ENCODE peak calls at places on chromosomes 3 and 15, in ten cellular contexts. X is heart left ventricle; E is BJ; G is lower lobe of right lung; J is epithelial cell of esophagus; M is lower leg skin; U is NB4; R is MM.1S; F is astrocyte of the spinal cord; Z is CD4-positive, alpha-beta memory T cell. A is an unnamed sample.

GRCh38 chr15:74725845-74726773 is 781 bp upstream of the CYP1A1 start:
- DNase-seq in M (no peak), R (peak; percentile 27), F (no peak), E (no peak), X (peak; percentile 39), J (no peak), Z (peak; percentile 49), U (peak; percentile 72), G (peak; percentile 74), A (peak; percentile 53)

GRCh38 chr3:181623924-181624694 is 87.6 kb upstream of the SOX2 start:
- DNase-seq in F (peak; percentile 55), M (no peak), R (no peak), Z (no peak), U (no peak), G (no peak), X (no peak), J (peak; percentile 81), E (no peak), A (no peak)

GRCh38 chr3:54731697-54732445 is 196.0 kb downstream of the LRTM1 start:
- DNase-seq in J (no peak), R (no peak), G (no peak), Z (no peak), U (no peak), X (no peak), E (peak; percentile 10), F (no peak), M (no peak), A (no peak)

GRCh38 chr15:78854973-78855372 is 17.7 kb upstream of the MORF4L1 start:
- DNase-seq in X (no peak), F (no peak), M (no peak), G (no peak), Z (no peak), E (no peak), J (no peak), U (no peak), R (no peak), A (no peak)

GRCh38 chr15:45199136-45199810 is 11.5 kb upstream of the SHF start:
- DNase-seq in U (peak; percentile 45), J (peak; percentile 44), R (peak; percentile 48), E (no peak), G (no peak), Z (peak; percentile 51), M (no peak), F (peak; percentile 41), X (no peak), A (peak; percentile 71)

GRCh38 chr3:11096266-11097135 is 57.8 kb upstream of the HRH1 start:
- DNase-seq in M (peak; percentile 48), J (peak; percentile 91), U (peak; percentile 99), F (peak; percentile 96), Z (no peak), G (peak; percentile 73), R (no peak), E (peak; percentile 58), X (peak; percentile 64), A (no peak)

GRCh38 chr15:20345401-20345958 is 196.1 kb downstream of the GOLGA6L6 start:
- DNase-seq in E (no peak), G (peak; percentile 51), R (peak; percentile 6), Z (no peak), M (no peak), U (no peak), X (peak; percentile 20), J (no peak), F (no peak), A (no peak)

GRCh38 chr3:112644453-112644852 is 3.5 kb upstream of the CCDC80 start:
- DNase-seq in M (no peak), G (no peak), X (no peak), E (no peak), Z (no peak), F (no peak), R (no peak), U (no peak), J (no peak), A (no peak)

GRCh38 chr15:80844011-80844732 is 65.0 kb downstream of the CEMIP start:
- DNase-seq in X (no peak), J (peak; percentile 85), E (no peak), Z (no peak), M (no peak), U (no peak), G (no peak), R (no peak), F (peak; percentile 25), A (no peak)

GRCh38 chr15:74201656-74202420 is 749 bp downstream of the STRA6 start:
- DNase-seq in R (no peak), U (no peak), X (no peak), Z (no peak), J (peak; percentile 86), G (no peak), F (peak; percentile 94), M (no peak), E (no peak), A (no peak)

GRCh38 chr3:53899730-53900129 is 8.1 kb upstream of the SELENOK start:
- DNase-seq in U (no peak), E (no peak), J (no peak), R (no peak), M (no peak), G (no peak), Z (no peak), X (no peak), F (no peak), A (no peak)

GRCh38 chr15:28017423-28017924 is 81.6 kb downstream of the OCA2 start:
- DNase-seq in Z (no peak), F (no peak), M (no peak), R (no peak), X (no peak), U (peak; percentile 7), J (peak; percentile 4), G (no peak), E (no peak), A (peak; percentile 9)

GRCh38 chr3:49469876-49470713 is at the start of gene DAG1:
- DNase-seq in R (peak; percentile 98), E (peak; percentile 84), F (peak; percentile 97), X (peak; percentile 99), G (peak; percentile 98), U (peak; percentile 98), Z (peak; percentile 93), J (peak; percentile 98), M (peak; percentile 97), A (peak; percentile 99)

GRCh38 chr3:86995537-86995936 is 4.6 kb upstream of the VGLL3 start:
- DNase-seq in R (no peak), Z (no peak), U (no peak), X (no peak), E (peak; percentile 40), F (peak; percentile 86), J (peak; percentile 85), M (no peak), G (no peak), A (no peak)

GRCh38 chr3:38720465-38720864 is 71.0 kb upstream of the SCN5A start:
- DNase-seq in F (no peak), G (no peak), U (no peak), X (no peak), Z (no peak), M (no peak), R (no peak), J (no peak), E (no peak), A (no peak)

GRCh38 chr3:62554264-62554799 is 181.0 kb upstream of the FEZF2 start:
- DNase-seq in Z (no peak), U (peak; percentile 4), X (no peak), M (no peak), F (no peak), R (no peak), G (no peak), J (peak; percentile 38), E (no peak), A (peak; percentile 2)

GRCh38 chr3:146780251-146780650 is 175.1 kb upstream of the PLSCR5 start:
- DNase-seq in M (no peak), E (no peak), U (no peak), J (peak; percentile 18), G (no peak), Z (no peak), R (no peak), F (peak; percentile 73), X (no peak), A (no peak)

GRCh38 chr3:187743195-187744141 is 1.8 kb downstream of the BCL6 start:
- DNase-seq in G (peak; percentile 86), M (no peak), E (no peak), Z (peak; percentile 23), X (peak; percentile 73), R (no peak), J (peak; percentile 32), F (peak; percentile 69), U (peak; percentile 39), A (no peak)

GRCh38 chr3:14798231-14798630 is 20.5 kb upstream of the FGD5 start:
- DNase-seq in R (no peak), X (no peak), E (no peak), U (no peak), Z (no peak), J (no peak), F (no peak), M (no peak), G (no peak), A (no peak)

GRCh38 chr3:97823503-97824004 is 1.7 kb downstream of the CRYBG3 start:
- DNase-seq in U (peak; percentile 11), R (no peak), J (no peak), F (no peak), M (no peak), Z (no peak), G (no peak), X (no peak), E (no peak), A (peak; percentile 8)
- H3K4me3 ChIP-seq in U (no peak overlapping the region), R (no peak overlapping the region), J (no peak overlapping the region), F (peak overlapping the region; percentile 82), M (no peak overlapping the region), Z (no peak overlapping the region), G (peak overlapping the region; percentile 92), X (peak overlapping the region; percentile 82), E (peak overlapping the region; percentile 84), A (peak overlapping the region; percentile 89)

GRCh38 chr3:194286747-194287146 is 64.4 kb downstream of the CPN2 start:
- DNase-seq in G (no peak), X (no peak), J (no peak), M (no peak), Z (no peak), E (no peak), R (no peak), F (no peak), U (no peak), A (no peak)
- H3K4me3 ChIP-seq in G (no peak overlapping the region), X (no peak overlapping the region), J (no peak overlapping the region), M (no peak overlapping the region), Z (no peak overlapping the region), E (no peak overlapping the region), R (no peak overlapping the region), F (no peak overlapping the region), U (no peak overlapping the region), A (no peak overlapping the region)

DNA sequence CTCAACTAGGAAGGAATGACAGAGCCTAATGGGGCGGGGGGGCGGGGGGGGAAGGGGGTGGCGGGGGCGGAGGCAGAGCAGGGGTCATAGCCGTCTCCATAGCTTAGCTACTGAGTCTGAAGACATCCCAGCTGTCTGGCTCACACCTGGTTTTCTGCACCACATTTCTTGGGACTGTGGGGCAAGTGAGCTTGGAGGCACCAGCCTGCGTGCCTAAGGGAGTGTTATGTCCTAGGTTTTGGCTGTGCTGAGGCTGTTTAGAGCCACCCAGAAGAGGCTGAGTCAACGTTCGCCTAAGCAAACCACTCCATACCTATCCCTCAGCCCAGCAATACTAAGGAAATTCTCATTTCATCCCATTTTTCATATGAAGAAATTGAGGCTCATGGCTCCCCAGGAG is 1.4 kb downstream of the IL17RD start:
- DNase-seq in R (no peak), E (no peak), X (no peak), U (peak; percentile 12), G (no peak), M (no peak), Z (no peak), F (no peak), J (peak; percentile 31), A (no peak)
- H3K4me3 ChIP-seq in R (no peak overlapping the region), E (no peak overlapping the region), X (peak overlapping the region; percentile 86), U (no peak overlapping the region), G (no peak overlapping the region), M (no peak overlapping the region), Z (no peak overlapping the region), F (peak overlapping the region; percentile 60), J (no peak overlapping the region), A (no peak overlapping the region)

GRCh38 chr3:116444099-116444700 is 1.1 kb downstream of the LSAMP start:
- DNase-seq in R (no peak), X (no peak), U (no peak), F (peak; percentile 37), J (no peak), Z (no peak), M (no peak), G (no peak), E (no peak), A (no peak)
- H3K4me3 ChIP-seq in R (no peak overlapping the region), X (peak overlapping the region; percentile 53), U (no peak overlapping the region), F (peak overlapping the region; percentile 68), J (no peak overlapping the region), Z (no peak overlapping the region), M (no peak overlapping the region), G (peak overlapping the region; percentile 45), E (no peak overlapping the region), A (no peak overlapping the region)